ENCODE peak calls at places on chromosome 2, in six cellular contexts. One of them, this sample, is unnamed. For H3K9me3, the result is how much of the 10 kb centered on the place peaks cover.

GRCh38 chr2:109108740-109109139 is 20.3 kb upstream of the SH3RF3 start:
- DNase-seq in HCT116: no peak
- DNase-seq in HepG2: no peak
- DNase-seq in H1: no peak
- DNase-seq in GM12878: no peak
- DNase-seq in K562: no peak
- DNase-seq in this sample: no peak

GRCh38 chr2:66790651-66791181 is 355.8 kb downstream of the MEIS1 start:
- DNase-seq in HCT116: no peak
- DNase-seq in HepG2: no peak
- DNase-seq in H1: no peak
- DNase-seq in GM12878: no peak
- DNase-seq in K562: no peak
- DNase-seq in this sample: no peak

GRCh38 chr2:154692927-154693326 is 5.6 kb upstream of the KCNJ3 start:
- DNase-seq in HCT116: peak
- DNase-seq in HepG2: no peak
- DNase-seq in H1: no peak
- DNase-seq in GM12878: no peak
- DNase-seq in K562: no peak
- DNase-seq in this sample: no peak

GRCh38 chr2:41149054-41149453 is 697.2 kb upstream of the SLC8A1 start:
- DNase-seq in HCT116: no peak
- DNase-seq in HepG2: no peak
- DNase-seq in H1: no peak
- DNase-seq in GM12878: no peak
- DNase-seq in K562: no peak
- DNase-seq in this sample: no peak

GRCh38 chr2:64448069-64448468 is 5.9 kb upstream of the LGALSL start:
- DNase-seq in HCT116: no peak
- DNase-seq in HepG2: no peak
- DNase-seq in H1: no peak
- DNase-seq in GM12878: no peak
- DNase-seq in K562: no peak
- DNase-seq in this sample: no peak

GRCh38 chr2:133812826-133813617 is 244.8 kb upstream of the NCKAP5 start:
- DNase-seq in HCT116: peak
- DNase-seq in HepG2: no peak
- DNase-seq in H1: no peak
- DNase-seq in GM12878: no peak
- DNase-seq in K562: no peak
- DNase-seq in this sample: no peak

GRCh38 chr2:220011859-220012258 is 384.4 kb downstream of the SLC4A3 start:
- DNase-seq in HCT116: peak
- DNase-seq in HepG2: no peak
- DNase-seq in H1: no peak
- DNase-seq in GM12878: no peak
- DNase-seq in K562: no peak
- DNase-seq in this sample: no peak

GRCh38 chr2:191202881-191203397 is 42.3 kb upstream of the MYO1B start:
- DNase-seq in HCT116: no peak
- DNase-seq in HepG2: no peak
- DNase-seq in H1: no peak
- DNase-seq in GM12878: no peak
- DNase-seq in K562: no peak
- DNase-seq in this sample: no peak

GRCh38 chr2:118312963-118313756 is 224.9 kb downstream of the INSIG2 start:
- DNase-seq in HCT116: no peak
- DNase-seq in HepG2: no peak
- DNase-seq in H1: peak
- DNase-seq in GM12878: no peak
- DNase-seq in K562: peak
- DNase-seq in this sample: no peak

GRCh38 chr2:138445227-138445626 is 56.3 kb upstream of the SPOPL start:
- DNase-seq in HCT116: no peak
- DNase-seq in HepG2: no peak
- DNase-seq in H1: no peak
- DNase-seq in GM12878: no peak
- DNase-seq in K562: no peak
- DNase-seq in this sample: no peak

GRCh38 chr2:99554238-99554637 is 64.4 kb upstream of the REV1 start:
- DNase-seq in HCT116: no peak
- DNase-seq in HepG2: no peak
- DNase-seq in H1: peak
- DNase-seq in GM12878: no peak
- DNase-seq in K562: peak
- DNase-seq in this sample: no peak

GRCh38 chr2:27428213-27428977 is at the start of gene NRBP1:
- DNase-seq in HCT116: peak
- DNase-seq in HepG2: peak
- DNase-seq in H1: peak
- DNase-seq in GM12878: peak
- DNase-seq in K562: peak
- DNase-seq in this sample: peak

GRCh38 chr2:229701062-229701461 is 13.3 kb downstream of the DNER start:
- DNase-seq in HCT116: no peak
- DNase-seq in HepG2: no peak
- DNase-seq in H1: no peak
- DNase-seq in GM12878: no peak
- DNase-seq in K562: no peak
- DNase-seq in this sample: no peak

GRCh38 chr2:3421053-3421452 is 41.6 kb downstream of the TRAPPC12 start:
- DNase-seq in HCT116: no peak
- DNase-seq in HepG2: no peak
- DNase-seq in H1: no peak
- DNase-seq in GM12878: no peak
- DNase-seq in K562: no peak
- DNase-seq in this sample: no peak

GRCh38 chr2:158501301-158501700 is 44.5 kb downstream of the PKP4 start:
- DNase-seq in HCT116: no peak
- DNase-seq in HepG2: no peak
- DNase-seq in H1: no peak
- DNase-seq in GM12878: no peak
- DNase-seq in K562: no peak
- DNase-seq in this sample: no peak

GRCh38 chr2:124347209-124347608 is 322.1 kb downstream of the CNTNAP5 start:
- DNase-seq in HCT116: no peak
- DNase-seq in HepG2: no peak
- DNase-seq in H1: no peak
- DNase-seq in GM12878: no peak
- DNase-seq in K562: no peak
- DNase-seq in this sample: no peak

GRCh38 chr2:26946841-26947784 is 23.3 kb upstream of the MAPRE3 start:
- DNase-seq in HCT116: no peak
- DNase-seq in HepG2: peak
- DNase-seq in H1: no peak
- DNase-seq in GM12878: no peak
- DNase-seq in K562: peak
- DNase-seq in this sample: no peak

GRCh38 chr2:84486436-84487115 is 27.5 kb upstream of the SUCLG1 start:
- DNase-seq in HCT116: no peak
- DNase-seq in HepG2: peak
- DNase-seq in H1: no peak
- DNase-seq in GM12878: no peak
- DNase-seq in K562: no peak
- DNase-seq in this sample: no peak

GRCh38 chr2:497770-498492 is 179.3 kb downstream of the TMEM18 start:
- DNase-seq in HCT116: no peak
- DNase-seq in HepG2: no peak
- DNase-seq in H1: peak
- DNase-seq in GM12878: no peak
- DNase-seq in K562: no peak
- DNase-seq in this sample: no peak
- H3K9me3 ChIP-seq in HCT116: under half
- H3K9me3 ChIP-seq in HepG2: under half
- H3K9me3 ChIP-seq in H1: under half
- H3K9me3 ChIP-seq in GM12878: under half
- H3K9me3 ChIP-seq in K562: under half
- H3K9me3 ChIP-seq in this sample: under half

GRCh38 chr2:111908578-111908977 is 10.2 kb downstream of the MERTK start:
- DNase-seq in HCT116: no peak
- DNase-seq in HepG2: no peak
- DNase-seq in H1: no peak
- DNase-seq in GM12878: no peak
- DNase-seq in K562: no peak
- DNase-seq in this sample: no peak
- H3K9ac ChIP-seq in HCT116: no peak
- H3K9ac ChIP-seq in HepG2: peak
- H3K9ac ChIP-seq in H1: no peak
- H3K9ac ChIP-seq in GM12878: no peak
- H3K9ac ChIP-seq in K562: no peak
- H3K9ac ChIP-seq in this sample: no peak

DNA sequence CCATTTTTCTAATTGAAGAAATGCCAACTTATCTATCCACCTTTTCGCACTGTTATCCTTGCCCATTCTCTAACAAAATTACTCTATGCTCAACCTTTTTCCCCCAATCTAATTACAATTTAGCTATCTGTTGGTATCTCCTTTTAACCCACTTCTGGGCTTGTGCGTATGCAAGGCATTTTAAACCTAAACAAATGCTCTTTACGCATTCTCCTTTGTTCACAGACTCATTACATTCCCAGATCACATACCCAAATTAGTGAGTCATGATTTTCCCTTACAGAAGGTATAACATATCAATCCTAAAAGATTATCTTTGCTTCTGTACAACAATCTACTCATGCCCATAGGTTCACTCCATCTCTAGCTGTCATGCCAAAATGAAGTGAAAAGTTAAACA is 71.7 kb upstream of the LYPD1 start:
- DNase-seq in HCT116: no peak
- DNase-seq in HepG2: no peak
- DNase-seq in H1: no peak
- DNase-seq in GM12878: no peak
- DNase-seq in K562: no peak
- DNase-seq in this sample: no peak
- TF ChIP-seq ZNF274 in HCT116: no peak
- TF ChIP-seq ZNF274 in HepG2: no peak
- TF ChIP-seq ZNF274 in H1: no peak
- TF ChIP-seq ZNF274 in GM12878: no peak
- TF ChIP-seq ZNF274 in K562: no peak
- TF ChIP-seq ZNF274 in this sample: no peak

GRCh38 chr2:179247318-179248023 is 17.2 kb downstream of the SESTD1 start:
- DNase-seq in HCT116: no peak
- DNase-seq in HepG2: no peak
- DNase-seq in H1: no peak
- DNase-seq in GM12878: no peak
- DNase-seq in K562: no peak
- DNase-seq in this sample: no peak
- H3K9me3 ChIP-seq in HCT116: under half
- H3K9me3 ChIP-seq in HepG2: under half
- H3K9me3 ChIP-seq in H1: under half
- H3K9me3 ChIP-seq in GM12878: under half
- H3K9me3 ChIP-seq in K562: under half
- H3K9me3 ChIP-seq in this sample: under half

DNA sequence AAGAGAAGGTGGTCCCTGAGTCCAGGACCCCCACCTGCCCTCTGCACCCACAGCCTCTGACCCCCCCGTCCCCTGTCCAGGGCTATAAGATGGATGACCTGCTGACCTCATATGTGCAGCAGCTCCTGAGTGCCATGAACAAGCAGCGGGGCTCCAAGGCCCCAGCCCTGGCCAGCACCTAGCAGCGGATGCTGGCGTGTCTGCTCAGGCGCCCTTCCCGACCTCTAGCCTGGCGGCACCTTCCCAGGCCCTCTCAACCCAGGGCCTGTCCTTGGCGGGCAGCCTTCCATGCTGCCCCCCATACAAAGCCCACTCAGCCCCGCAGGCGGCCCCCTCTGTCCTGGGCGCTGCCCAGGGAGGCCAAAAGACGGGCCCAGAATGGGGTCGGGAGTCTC is 8.7 kb upstream of the GPR17 start:
- DNase-seq in HCT116: no peak
- DNase-seq in HepG2: no peak
- DNase-seq in H1: no peak
- DNase-seq in GM12878: no peak
- DNase-seq in K562: no peak
- DNase-seq in this sample: no peak
- H3K9ac ChIP-seq in HCT116: peak
- H3K9ac ChIP-seq in HepG2: no peak
- H3K9ac ChIP-seq in H1: no peak
- H3K9ac ChIP-seq in GM12878: no peak
- H3K9ac ChIP-seq in K562: no peak
- H3K9ac ChIP-seq in this sample: peak

DNA sequence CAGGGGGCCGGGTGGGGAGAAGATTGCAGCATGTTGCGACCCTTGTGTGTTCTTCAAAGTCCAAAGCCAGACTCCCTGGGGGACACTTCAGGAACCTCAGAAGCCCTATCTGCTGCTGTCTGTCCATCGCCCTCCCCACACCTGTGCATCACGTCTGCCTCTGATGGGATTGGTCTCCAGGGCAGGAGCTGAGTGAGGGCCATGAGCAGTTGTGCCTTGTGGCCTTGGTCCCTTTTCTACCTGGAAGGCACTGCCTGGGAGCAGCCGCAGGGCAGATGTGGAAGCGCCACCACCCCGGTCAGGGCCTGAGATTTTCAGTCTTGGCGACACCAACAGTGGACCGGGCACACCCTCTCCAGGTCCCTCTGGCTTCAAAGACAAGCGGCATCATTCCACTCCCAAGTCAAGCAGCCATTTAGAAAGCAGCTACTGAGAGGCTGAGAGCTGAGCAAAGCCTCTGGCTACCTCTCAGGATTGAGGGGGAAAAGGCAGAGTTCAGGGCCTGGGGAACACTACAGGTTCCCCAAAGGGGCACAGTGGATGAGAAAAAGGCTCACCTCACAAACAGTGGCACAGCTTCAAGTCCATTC is 210.0 kb upstream of the RAB6C start:
- DNase-seq in HCT116: no peak
- DNase-seq in HepG2: no peak
- DNase-seq in H1: no peak
- DNase-seq in GM12878: no peak
- DNase-seq in K562: no peak
- DNase-seq in this sample: no peak
- TF ChIP-seq ZNF274 in HCT116: no peak
- TF ChIP-seq ZNF274 in HepG2: no peak
- TF ChIP-seq ZNF274 in H1: no peak
- TF ChIP-seq ZNF274 in GM12878: no peak
- TF ChIP-seq ZNF274 in K562: no peak
- TF ChIP-seq ZNF274 in this sample: no peak

DNA sequence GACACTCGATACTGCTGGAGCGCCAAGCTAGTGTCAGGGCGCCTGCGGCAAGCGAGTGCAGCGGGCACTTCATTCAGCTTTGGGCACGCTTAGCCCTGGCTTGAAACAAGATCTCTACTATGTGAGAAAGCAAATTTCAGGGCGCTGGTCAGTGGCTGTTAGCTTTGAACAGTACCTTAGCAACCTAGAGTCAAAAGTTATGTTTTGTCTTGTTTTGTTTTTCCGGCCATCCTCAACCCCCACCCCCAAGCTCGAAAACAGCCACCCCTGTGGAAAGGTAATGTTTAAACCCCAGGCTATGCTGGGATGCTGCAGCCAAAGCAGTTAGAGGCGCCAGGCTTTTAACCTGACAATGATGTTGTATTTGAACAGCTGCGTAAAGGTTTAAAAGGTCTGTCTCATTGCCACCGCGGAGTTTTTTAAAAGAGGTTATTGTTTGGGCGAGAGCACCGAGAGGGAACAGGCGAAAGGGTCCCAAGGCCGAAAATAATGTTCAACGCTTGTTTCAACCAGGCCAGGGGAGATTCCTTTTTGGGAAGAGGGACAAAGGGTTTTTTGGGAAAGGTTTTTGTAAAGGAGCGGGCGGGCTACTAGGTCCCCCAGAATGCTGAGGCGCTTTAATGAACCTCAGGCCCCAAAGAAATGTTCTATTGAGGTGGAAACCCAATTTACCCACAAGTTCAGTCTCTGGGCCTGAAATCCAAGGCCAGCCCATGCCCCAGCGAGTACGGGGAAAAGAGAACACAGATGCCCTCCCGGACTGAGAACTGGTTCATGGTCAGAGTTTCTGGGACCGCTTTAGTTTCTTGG is 2.3 kb upstream of the HOXD10 start:
- DNase-seq in HCT116: no peak
- DNase-seq in HepG2: peak
- DNase-seq in H1: peak
- DNase-seq in GM12878: no peak
- DNase-seq in K562: no peak
- DNase-seq in this sample: no peak
- H3K9me3 ChIP-seq in HCT116: under half
- H3K9me3 ChIP-seq in HepG2: under half
- H3K9me3 ChIP-seq in H1: under half
- H3K9me3 ChIP-seq in GM12878: under half
- H3K9me3 ChIP-seq in K562: under half
- H3K9me3 ChIP-seq in this sample: under half

This sample was measured in NT2/D1.